ENCODE peak calls at places on chromosome X, in five cellular contexts. One of them, this sample, is unnamed.

GRCh38 chrX:93454509-93454908 is 218.9 kb downstream of the NAP1L3 start:
- DNase-seq in lower leg skin: no peak
- DNase-seq in AG04450: no peak
- DNase-seq in bronchial epithelial cell: no peak
- DNase-seq in fibroblast of lung: no peak
- DNase-seq in this sample: no peak

GRCh38 chrX:100928660-100929613 is at the start of gene XKRX:
- DNase-seq in lower leg skin: peak; percentile 14
- DNase-seq in AG04450: no peak
- DNase-seq in bronchial epithelial cell: peak; percentile 44
- DNase-seq in fibroblast of lung: peak; percentile 18
- DNase-seq in this sample: no peak

GRCh38 chrX:129980043-129980442 is 2.4 kb upstream of the BCORL1 start:
- DNase-seq in AG04450: no peak
- DNase-seq in lower leg skin: no peak
- DNase-seq in fibroblast of lung: no peak
- DNase-seq in bronchial epithelial cell: no peak
- DNase-seq in this sample: no peak

GRCh38 chrX:10050481-10050880 is 83.3 kb downstream of the CLDN34 start:
- DNase-seq in bronchial epithelial cell: no peak
- DNase-seq in fibroblast of lung: peak; percentile 74
- DNase-seq in lower leg skin: no peak
- DNase-seq in AG04450: no peak
- DNase-seq in this sample: no peak

GRCh38 chrX:132119821-132120220 is 8.0 kb downstream of the FRMD7 start:
- DNase-seq in bronchial epithelial cell: no peak
- DNase-seq in lower leg skin: peak; percentile 13
- DNase-seq in AG04450: no peak
- DNase-seq in fibroblast of lung: no peak
- DNase-seq in this sample: no peak

GRCh38 chrX:24838624-24839023 is 144.9 kb downstream of the POLA1 start:
- DNase-seq in AG04450: no peak
- DNase-seq in bronchial epithelial cell: peak; percentile 21
- DNase-seq in fibroblast of lung: peak; percentile 23
- DNase-seq in lower leg skin: no peak
- DNase-seq in this sample: no peak

GRCh38 chrX:53321216-53321942 is 40.0 kb upstream of the IQSEC2 start:
- DNase-seq in lower leg skin: no peak
- DNase-seq in AG04450: no peak
- DNase-seq in fibroblast of lung: no peak
- DNase-seq in bronchial epithelial cell: no peak
- DNase-seq in this sample: no peak

GRCh38 chrX:130170752-130171445 is 863 bp upstream of the RAB33A start:
- DNase-seq in AG04450: no peak
- DNase-seq in fibroblast of lung: peak; percentile 8
- DNase-seq in lower leg skin: no peak
- DNase-seq in bronchial epithelial cell: no peak
- DNase-seq in this sample: no peak

GRCh38 chrX:151789179-151789800 is 54.7 kb downstream of the CNGA2 start:
- DNase-seq in bronchial epithelial cell: peak; percentile 41
- DNase-seq in fibroblast of lung: peak; percentile 96
- DNase-seq in AG04450: peak; percentile 27
- DNase-seq in lower leg skin: peak; percentile 16
- DNase-seq in this sample: peak; percentile 29

GRCh38 chrX:23828894-23829293 is 45.9 kb downstream of the SAT1 start:
- DNase-seq in bronchial epithelial cell: no peak
- DNase-seq in fibroblast of lung: no peak
- DNase-seq in AG04450: no peak
- DNase-seq in lower leg skin: no peak
- DNase-seq in this sample: no peak

GRCh38 chrX:124018031-124018430 is 56.5 kb downstream of the STAG2 start:
- DNase-seq in AG04450: no peak
- DNase-seq in bronchial epithelial cell: no peak
- DNase-seq in fibroblast of lung: no peak
- DNase-seq in lower leg skin: no peak
- DNase-seq in this sample: no peak

GRCh38 chrX:24100713-24101112 is 46.0 kb downstream of the EIF2S3 start:
- DNase-seq in AG04450: no peak
- DNase-seq in lower leg skin: no peak
- DNase-seq in fibroblast of lung: peak; percentile 68
- DNase-seq in bronchial epithelial cell: no peak
- DNase-seq in this sample: no peak

GRCh38 chrX:10049246-10049645 is 82.1 kb downstream of the CLDN34 start:
- DNase-seq in AG04450: no peak
- DNase-seq in fibroblast of lung: no peak
- DNase-seq in lower leg skin: no peak
- DNase-seq in bronchial epithelial cell: no peak
- DNase-seq in this sample: no peak

GRCh38 chrX:29662759-29663503 is 552.4 kb upstream of the MAGEB2 start:
- DNase-seq in bronchial epithelial cell: peak; percentile 93
- DNase-seq in fibroblast of lung: peak; percentile 97
- DNase-seq in AG04450: peak; percentile 85
- DNase-seq in lower leg skin: no peak
- DNase-seq in this sample: peak; percentile 46

GRCh38 chrX:104112326-104112951 is at the start of gene ZCCHC18:
- DNase-seq in AG04450: no peak
- DNase-seq in lower leg skin: peak; percentile 13
- DNase-seq in bronchial epithelial cell: peak; percentile 2
- DNase-seq in fibroblast of lung: peak; percentile 78
- DNase-seq in this sample: no peak

GRCh38 chrX:101385795-101386541 is at the start of gene BTK:
- DNase-seq in bronchial epithelial cell: no peak
- DNase-seq in fibroblast of lung: no peak
- DNase-seq in AG04450: no peak
- DNase-seq in lower leg skin: peak; percentile 16
- DNase-seq in this sample: no peak

GRCh38 chrX:21735038-21735752 is 22.7 kb downstream of the SMPX start:
- DNase-seq in lower leg skin: no peak
- DNase-seq in fibroblast of lung: peak; percentile 83
- DNase-seq in bronchial epithelial cell: no peak
- DNase-seq in AG04450: no peak
- DNase-seq in this sample: peak; percentile 42

GRCh38 chrX:106955004-106955772 is 35.0 kb downstream of the CLDN2 start:
- DNase-seq in bronchial epithelial cell: peak; percentile 12
- DNase-seq in AG04450: no peak
- DNase-seq in lower leg skin: no peak
- DNase-seq in fibroblast of lung: peak; percentile 44
- DNase-seq in this sample: peak; percentile 4

GRCh38 chrX:153539171-153539978 is 21.9 kb downstream of the ATP2B3 start:
- DNase-seq in AG04450: no peak
- DNase-seq in fibroblast of lung: peak; percentile 36
- DNase-seq in bronchial epithelial cell: peak; percentile 32
- DNase-seq in lower leg skin: peak; percentile 22
- DNase-seq in this sample: no peak

GRCh38 chrX:137033774-137034507 is at the start of gene GPR101:
- DNase-seq in fibroblast of lung: no peak
- DNase-seq in AG04450: no peak
- DNase-seq in bronchial epithelial cell: no peak
- DNase-seq in lower leg skin: no peak
- DNase-seq in this sample: no peak

GRCh38 chrX:1385251-1385794 is 6.6 kb downstream of the SLC25A6 start:
- DNase-seq in lower leg skin: peak; percentile 16
- DNase-seq in AG04450: no peak
- DNase-seq in bronchial epithelial cell: no peak
- DNase-seq in fibroblast of lung: no peak
- DNase-seq in this sample: no peak

GRCh38 chrX:53732797-53733196 is 46.3 kb upstream of the HUWE1 start:
- DNase-seq in fibroblast of lung: no peak
- DNase-seq in AG04450: no peak
- DNase-seq in bronchial epithelial cell: no peak
- DNase-seq in lower leg skin: no peak
- DNase-seq in this sample: no peak

GRCh38 chrX:13412208-13412600 is 92.4 kb upstream of the ATXN3L start:
- DNase-seq in bronchial epithelial cell: no peak
- DNase-seq in fibroblast of lung: no peak
- DNase-seq in AG04450: no peak
- DNase-seq in lower leg skin: no peak
- DNase-seq in this sample: no peak

GRCh38 chrX:42530027-42530426 is 247.9 kb downstream of the PPP1R2C start:
- DNase-seq in bronchial epithelial cell: peak; percentile 79
- DNase-seq in lower leg skin: no peak
- DNase-seq in fibroblast of lung: peak; percentile 89
- DNase-seq in AG04450: no peak
- DNase-seq in this sample: peak; percentile 46

GRCh38 chrX:70196961-70197805 is 19.9 kb downstream of the DGAT2L6 start:
- DNase-seq in fibroblast of lung: peak; percentile 34
- DNase-seq in AG04450: no peak
- DNase-seq in bronchial epithelial cell: peak; percentile 62
- DNase-seq in lower leg skin: peak; percentile 28
- DNase-seq in this sample: no peak

GRCh38 chrX:21509912-21510311 is 135.7 kb downstream of the CNKSR2 start:
- DNase-seq in lower leg skin: no peak
- DNase-seq in fibroblast of lung: peak; percentile 64
- DNase-seq in AG04450: no peak
- DNase-seq in bronchial epithelial cell: peak; percentile 77
- DNase-seq in this sample: no peak

GRCh38 chrX:74534569-74535038 is 79.8 kb downstream of the RLIM start:
- DNase-seq in lower leg skin: no peak
- DNase-seq in AG04450: no peak
- DNase-seq in bronchial epithelial cell: peak; percentile 45
- DNase-seq in fibroblast of lung: peak; percentile 74
- DNase-seq in this sample: no peak

GRCh38 chrX:129478516-129478915 is 44.8 kb downstream of the SMARCA1 start:
- DNase-seq in AG04450: no peak
- DNase-seq in fibroblast of lung: peak; percentile 75
- DNase-seq in bronchial epithelial cell: no peak
- DNase-seq in lower leg skin: no peak
- DNase-seq in this sample: no peak

GRCh38 chrX:23766650-23767551 is 16.1 kb upstream of the SAT1 start:
- DNase-seq in AG04450: no peak
- DNase-seq in fibroblast of lung: no peak
- DNase-seq in bronchial epithelial cell: no peak
- DNase-seq in lower leg skin: no peak
- DNase-seq in this sample: no peak

DNA sequence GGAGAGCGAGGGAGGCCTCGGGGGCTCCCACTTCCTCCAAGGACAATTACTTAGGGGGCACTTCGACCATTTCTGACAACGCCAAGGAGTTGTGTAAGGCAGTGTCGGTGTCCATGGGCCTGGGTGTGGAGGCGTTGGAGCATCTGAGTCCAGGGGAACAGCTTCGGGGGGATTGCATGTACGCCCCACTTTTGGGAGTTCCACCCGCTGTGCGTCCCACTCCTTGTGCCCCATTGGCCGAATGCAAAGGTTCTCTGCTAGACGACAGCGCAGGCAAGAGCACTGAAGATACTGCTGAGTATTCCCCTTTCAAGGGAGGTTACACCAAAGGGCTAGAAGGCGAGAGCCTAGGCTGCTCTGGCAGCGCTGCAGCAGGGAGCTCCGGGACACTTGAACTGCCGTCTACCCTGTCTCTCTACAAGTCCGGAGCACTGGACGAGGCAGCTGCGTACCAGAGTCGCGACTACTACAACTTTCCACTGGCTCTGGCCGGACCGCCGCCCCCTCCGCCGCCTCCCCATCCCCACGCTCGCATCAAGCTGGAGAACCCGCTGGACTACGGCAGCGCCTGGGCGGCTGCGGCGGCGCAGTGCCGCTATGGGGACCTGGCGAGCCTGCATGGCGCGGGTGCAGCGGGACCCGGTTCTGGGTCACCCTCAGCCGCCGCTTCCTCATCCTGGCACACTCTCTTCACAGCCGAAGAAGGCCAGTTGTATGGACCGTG is 2.1 kb downstream of the AR start:
- DNase-seq in AG04450: no peak
- DNase-seq in lower leg skin: no peak
- DNase-seq in fibroblast of lung: peak; percentile 34
- DNase-seq in bronchial epithelial cell: no peak
- DNase-seq in this sample: no peak
- H3K4me3 ChIP-seq in AG04450: peak overlapping the region; percentile 63
- H3K4me3 ChIP-seq in lower leg skin: no peak overlapping the region
- H3K4me3 ChIP-seq in fibroblast of lung: peak overlapping the region; percentile 68
- H3K4me3 ChIP-seq in bronchial epithelial cell: peak overlapping the region; percentile 21
- H3K4me3 ChIP-seq in this sample: peak overlapping the region; percentile 59

GRCh38 chrX:91414710-91415109 is 19.9 kb upstream of the PABPC5 start:
- DNase-seq in AG04450: no peak
- DNase-seq in fibroblast of lung: no peak
- DNase-seq in lower leg skin: no peak
- DNase-seq in bronchial epithelial cell: no peak
- DNase-seq in this sample: no peak
- TF ChIP-seq CTCF in AG04450: no peak
- TF ChIP-seq CTCF in fibroblast of lung: peak; percentile 8
- TF ChIP-seq CTCF in lower leg skin: no peak
- TF ChIP-seq CTCF in bronchial epithelial cell: no peak
- TF ChIP-seq CTCF in this sample: no peak

GRCh38 chrX:2693526-2694002 is 2.5 kb downstream of the CD99 start:
- DNase-seq in lower leg skin: no peak
- DNase-seq in fibroblast of lung: no peak
- DNase-seq in AG04450: no peak
- DNase-seq in bronchial epithelial cell: no peak
- DNase-seq in this sample: no peak
- H3K4me3 ChIP-seq in lower leg skin: no peak overlapping the region
- H3K4me3 ChIP-seq in fibroblast of lung: peak overlapping the region; percentile 92
- H3K4me3 ChIP-seq in AG04450: peak overlapping the region; percentile 78
- H3K4me3 ChIP-seq in bronchial epithelial cell: no peak overlapping the region
- H3K4me3 ChIP-seq in this sample: peak overlapping the region; percentile 82

DNA sequence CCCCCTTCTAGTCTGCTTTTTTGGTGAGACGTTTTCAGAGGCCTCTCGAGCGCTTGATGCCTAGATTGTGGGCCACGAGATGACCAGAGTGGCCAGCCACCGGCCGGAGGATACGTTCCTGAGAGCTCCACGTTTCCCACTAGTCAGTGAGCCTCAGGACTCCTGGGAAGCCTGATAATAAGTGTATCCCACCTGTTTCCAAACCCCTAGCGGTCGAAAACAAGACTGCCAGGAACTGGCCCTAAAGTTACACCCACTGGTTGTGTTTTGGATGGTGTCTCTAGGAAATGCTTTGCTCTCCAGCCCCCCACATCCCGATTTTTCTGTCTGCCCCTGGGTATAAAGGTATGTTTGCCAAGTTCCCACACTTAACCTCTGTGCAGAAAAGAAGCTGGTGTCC is 4.6 kb upstream of the RS1 start:
- DNase-seq in fibroblast of lung: peak; percentile 6
- DNase-seq in lower leg skin: no peak
- DNase-seq in bronchial epithelial cell: no peak
- DNase-seq in AG04450: no peak
- DNase-seq in this sample: no peak
- TF ChIP-seq CTCF in fibroblast of lung: peak; percentile 33
- TF ChIP-seq CTCF in lower leg skin: no peak
- TF ChIP-seq CTCF in bronchial epithelial cell: peak; percentile 44
- TF ChIP-seq CTCF in AG04450: peak; percentile 51
- TF ChIP-seq CTCF in this sample: peak; percentile 10